ENCODE peak calls at places on chromosomes 13 and 19, in six cellular contexts. F is ascending aorta, J is BE2C, V is A549, H is aorta, C is psoas muscle. B is an unnamed sample. For H3K4me1, the result is how much of the 10 kb centered on the place peaks cover.

GRCh38 chr19:30441011-30441410 is 68.8 kb downstream of the ZNF536 start:
- DNase-seq in F (no peak), J (no peak), V (no peak), H (no peak), C (no peak), B (no peak)

GRCh38 chr13:99792079-99792921 is 179.3 kb downstream of the ZIC5 start:
- DNase-seq in F (no peak), J (no peak), V (no peak), H (no peak), C (no peak), B (no peak)

GRCh38 chr19:10398819-10399218 is 4.5 kb downstream of the CDC37 start:
- DNase-seq in F (no peak), J (no peak), V (no peak), H (no peak), C (no peak), B (no peak)

GRCh38 chr13:63629591-63629990 is 2213.9 kb upstream of the PCDH20 start:
- DNase-seq in F (no peak), J (no peak), V (no peak), H (no peak), C (no peak), B (no peak)

GRCh38 chr19:17001603-17002183 is 24.9 kb downstream of the CPAMD8 start:
- DNase-seq in F (no peak), J (no peak), V (no peak), H (no peak), C (no peak), B (no peak)

GRCh38 chr13:29564828-29565227 is 30.7 kb downstream of the SLC7A1 start:
- DNase-seq in F (no peak), J (no peak), V (no peak), H (no peak), C (no peak), B (no peak)

GRCh38 chr19:47330466-47330869 is 1.5 kb upstream of the C5AR2 start:
- DNase-seq in F (no peak), J (no peak), V (no peak), H (no peak), C (no peak), B (no peak)

GRCh38 chr13:30154531-30154930 is 152.8 kb downstream of the KATNAL1 start:
- DNase-seq in F (no peak), J (no peak), V (no peak), H (no peak), C (no peak), B (no peak)

GRCh38 chr13:25372275-25373081 is 704 bp downstream of the ATP8A2 start:
- DNase-seq in F (no peak), J (peak), V (no peak), H (no peak), C (no peak), B (no peak)

GRCh38 chr13:48636550-48636949 is 17.2 kb upstream of the CYSLTR2 start:
- DNase-seq in F (no peak), J (no peak), V (no peak), H (no peak), C (no peak), B (peak)

GRCh38 chr13:79648191-79648590 is 167.2 kb downstream of the NDFIP2 start:
- DNase-seq in F (no peak), J (no peak), V (no peak), H (no peak), C (no peak), B (no peak)

GRCh38 chr13:112184851-112185371 is 118.0 kb downstream of the SOX1 start:
- DNase-seq in F (no peak), J (no peak), V (no peak), H (peak), C (no peak), B (no peak)

GRCh38 chr19:32691952-32692726 is 518 bp downstream of the NUDT19 start:
- DNase-seq in F (no peak), J (no peak), V (no peak), H (peak), C (peak), B (no peak)

GRCh38 chr13:97249093-97249787 is 27.1 kb downstream of the MBNL2 start:
- DNase-seq in F (no peak), J (no peak), V (no peak), H (no peak), C (no peak), B (no peak)
- H3K4me1 ChIP-seq in F (under half), J (under half), V (half or more), H (under half), C (half or more), B (under half)

GRCh38 chr13:51621597-51621996 is 37.3 kb downstream of the WDFY2 start:
- DNase-seq in F (no peak), J (no peak), V (no peak), H (no peak), C (no peak), B (no peak)
- H3K4me1 ChIP-seq in F (under half), J (under half), V (under half), H (under half), C (under half), B (under half)

GRCh38 chr19:23415034-23415433 is 19.8 kb upstream of the ZNF91 start:
- DNase-seq in F (no peak), J (no peak), V (no peak), H (no peak), C (no peak), B (no peak)

GRCh38 chr19:23415561-23416191 is 20.4 kb upstream of the ZNF91 start:
- DNase-seq in F (no peak), J (peak), V (no peak), H (no peak), C (peak), B (peak)

DNA sequence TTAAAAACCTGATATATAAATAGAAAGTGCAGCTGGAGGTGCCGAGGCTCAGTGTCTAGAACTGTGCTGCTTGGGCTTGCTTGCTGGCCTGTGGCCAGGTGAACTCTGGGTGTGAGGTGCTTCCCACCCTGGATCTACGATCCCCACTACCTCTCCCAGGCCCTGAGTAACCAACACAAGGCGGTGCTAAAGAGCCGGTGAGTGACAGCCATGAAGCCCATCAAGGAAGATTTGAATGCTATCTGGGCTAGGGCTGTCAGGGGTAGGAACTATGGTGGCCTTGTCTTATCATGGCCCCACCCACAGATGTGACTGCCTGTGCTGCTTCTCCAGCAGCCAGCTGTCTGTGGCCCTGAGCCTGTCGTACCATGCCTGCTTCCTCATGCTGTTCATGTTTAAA is 25.6 kb upstream of the ZNF91 start:
- DNase-seq in F (no peak), J (no peak), V (no peak), H (no peak), C (no peak), B (no peak)
- H3K4me1 ChIP-seq in F (under half), J (under half), V (under half), H (under half), C (under half), B (under half)

DNA sequence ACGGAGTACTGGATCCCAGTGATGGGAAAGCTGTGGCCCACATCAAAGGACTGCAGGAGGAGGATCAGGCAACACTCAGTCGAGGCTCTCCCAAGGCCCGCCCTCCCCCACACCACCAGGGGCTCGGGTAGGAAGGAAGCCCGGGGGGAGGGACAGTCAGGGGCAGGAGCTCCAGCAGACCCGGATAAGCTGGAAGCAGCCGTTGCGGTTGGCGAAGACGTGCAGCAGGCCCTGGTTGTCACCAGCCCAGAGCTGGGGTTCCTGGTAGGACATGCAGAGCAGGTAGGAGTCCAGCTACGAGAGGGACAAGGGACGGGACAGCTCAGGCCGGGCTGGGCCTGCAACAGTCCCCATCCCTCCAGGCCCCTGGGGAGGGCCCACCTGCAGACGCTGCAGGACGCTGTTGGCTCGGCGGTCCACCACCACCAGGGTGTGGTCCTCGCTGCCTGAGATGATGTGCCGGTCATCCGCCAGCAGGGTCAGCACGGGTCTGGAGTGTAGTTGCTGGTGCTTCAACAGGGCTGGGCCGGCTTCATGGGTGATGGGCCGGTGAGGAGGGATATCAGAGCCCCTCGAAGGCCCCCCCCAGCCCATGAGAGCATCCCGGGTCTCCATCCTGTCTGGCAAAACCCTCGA is 1.9 kb downstream of the GNG14 start:
- DNase-seq in F (no peak), J (no peak), V (no peak), H (no peak), C (no peak), B (no peak)
- H3K4me1 ChIP-seq in F (under half), J (under half), V (under half), H (under half), C (under half), B (under half)

DNA sequence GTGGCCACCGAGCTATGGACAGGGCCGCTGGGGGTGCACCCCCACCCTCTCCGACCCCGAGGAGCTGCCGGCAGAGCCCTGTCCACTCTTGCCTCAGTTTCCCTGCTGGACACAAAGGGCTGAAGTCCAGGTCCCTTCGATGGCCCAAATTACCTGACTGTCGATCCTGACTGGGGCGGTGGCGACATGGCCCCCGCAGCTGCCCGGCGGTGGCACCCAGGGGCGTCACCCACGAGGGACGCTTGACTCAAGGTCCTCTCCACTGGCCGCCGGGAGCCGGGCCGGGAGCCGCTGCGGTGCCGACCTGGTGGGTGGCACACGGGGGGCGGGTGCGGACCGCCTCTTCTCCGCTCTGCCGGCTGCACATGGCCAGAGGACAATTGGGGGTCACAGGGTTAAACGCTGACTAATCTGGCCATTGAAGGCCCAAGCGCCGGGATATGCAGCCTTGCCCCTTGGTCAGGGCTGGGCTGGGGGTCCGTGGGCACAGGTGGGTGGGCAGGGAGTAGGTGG is 16.4 kb downstream of the ARID3A start:
- DNase-seq in F (no peak), J (no peak), V (no peak), H (no peak), C (no peak), B (no peak)
- H3K4me1 ChIP-seq in F (under half), J (under half), V (under half), H (under half), C (under half), B (under half)

GRCh38 chr19:42402376-42403116 is 12.4 kb upstream of the CNFN start:
- DNase-seq in F (no peak), J (no peak), V (no peak), H (no peak), C (no peak), B (no peak)
- H3K4me1 ChIP-seq in F (under half), J (under half), V (under half), H (under half), C (under half), B (under half)

GRCh38 chr13:109724603-109725002 is 61.8 kb downstream of the IRS2 start:
- DNase-seq in F (no peak), J (no peak), V (no peak), H (no peak), C (no peak), B (no peak)
- H3K4me1 ChIP-seq in F (under half), J (under half), V (under half), H (under half), C (under half), B (under half)

GRCh38 chr19:6686628-6686975 is 16.6 kb upstream of the TNFSF14 start:
- DNase-seq in F (no peak), J (no peak), V (no peak), H (peak), C (no peak), B (no peak)

GRCh38 chr19:6685482-6685881 is 15.5 kb upstream of the TNFSF14 start:
- DNase-seq in F (no peak), J (no peak), V (no peak), H (peak), C (no peak), B (no peak)

GRCh38 chr19:6682607-6683128 is 12.7 kb upstream of the TNFSF14 start:
- DNase-seq in F (no peak), J (no peak), V (no peak), H (no peak), C (no peak), B (no peak)

GRCh38 chr19:6685962-6686627 is 16.1 kb upstream of the TNFSF14 start:
- DNase-seq in F (no peak), J (no peak), V (no peak), H (peak), C (no peak), B (no peak)

GRCh38 chr19:6683971-6684370 is 14.0 kb upstream of the TNFSF14 start:
- DNase-seq in F (no peak), J (no peak), V (no peak), H (peak), C (no peak), B (no peak)
- H3K4me1 ChIP-seq in F (under half), J (under half), V (under half), H (under half), C (under half), B (under half)

DNA sequence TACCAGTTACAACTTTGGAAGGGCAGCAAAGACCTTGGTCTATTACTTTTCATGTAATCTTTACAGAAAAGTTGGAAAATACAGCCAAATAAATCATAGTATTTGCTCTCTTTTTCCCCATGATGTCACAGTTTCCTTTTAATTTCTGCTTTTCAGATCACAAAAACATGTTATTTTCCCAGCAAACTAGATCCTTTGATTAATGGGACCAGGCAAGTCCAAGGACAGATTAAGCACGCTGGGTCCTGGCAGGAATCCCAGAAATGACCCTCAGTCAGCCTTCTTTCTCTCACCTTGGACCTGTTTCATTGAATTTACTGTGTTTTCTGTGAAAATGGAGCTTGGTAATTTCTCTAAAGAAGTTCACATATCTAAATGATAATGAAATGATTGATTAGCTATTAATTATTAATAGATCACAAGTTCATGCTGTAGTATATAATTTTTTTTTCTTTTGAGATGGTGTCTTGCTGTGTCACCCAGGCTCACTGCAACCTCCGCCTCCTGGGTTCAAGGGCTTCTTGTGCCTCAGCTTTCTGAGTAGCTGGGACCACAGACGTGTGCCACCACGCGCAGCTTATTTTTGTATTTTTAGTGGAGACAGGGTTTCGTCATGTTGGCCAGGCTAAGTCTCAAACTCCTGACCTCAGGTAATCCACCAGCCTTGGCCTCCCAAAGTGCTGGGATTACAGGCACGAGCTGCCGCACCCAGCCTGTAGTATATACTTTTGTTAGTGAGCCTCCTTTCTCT is 16.0 kb downstream of the SPATA13 start:
- DNase-seq in F (no peak), J (no peak), V (no peak), H (no peak), C (no peak), B (no peak)
- H3K4me1 ChIP-seq in F (under half), J (under half), V (under half), H (under half), C (under half), B (under half)